ENCODE peak calls at places on chromosomes 1 and 21, in nine cellular contexts. T is M059J; Z is hepatic stellate cell; H is CD4-positive, alpha-beta T cell; E is AG04450; Y is psoas muscle; A is activated T-helper 2 cell treated with anti-CD3 and anti-CD28 coated beads, Interferon-gamma antibody, Interleukin-2, Interleukin-4, amounts not matched to agents 10 μg/mL and 5 μg/mL and 100 μg/mL, durations not matched to agents 14 hours and 24 hours and 36 hours; M is AG09319; L is activated naive CD4-positive, alpha-beta T cell. N is an unnamed sample.

GRCh38 chr1:217911908-217912307 is 280.8 kb downstream of the SPATA17 start:
- DNase-seq in A (no peak), T (no peak), L (no peak), Y (no peak), E (no peak), H (no peak), Z (no peak), M (no peak), N (no peak)

GRCh38 chr1:109773900-109774485 is 10.3 kb upstream of the EPS8L3 start:
- DNase-seq in L (no peak), Y (no peak), Z (no peak), M (no peak), H (no peak), T (no peak), A (no peak), E (no peak), N (no peak)

GRCh38 chr1:15381805-15382204 is 27.9 kb upstream of the EFHD2 start:
- DNase-seq in L (no peak), M (no peak), A (no peak), T (no peak), Z (no peak), H (no peak), Y (no peak), E (no peak), N (no peak)

GRCh38 chr1:35882945-35883680 is at the start of gene AGO1:
- DNase-seq in A (peak), T (peak), Y (peak), H (peak), L (peak), E (peak), M (peak), Z (peak), N (peak)

GRCh38 chr1:5742032-5742431 is 250.2 kb downstream of the NPHP4 start:
- DNase-seq in A (no peak), M (no peak), Z (no peak), T (no peak), L (no peak), H (no peak), Y (no peak), E (no peak), N (no peak)

GRCh38 chr21:41956926-41957729 is 3.3 kb upstream of the C2CD2 start:
- DNase-seq in A (no peak), T (peak), L (no peak), M (no peak), H (no peak), Z (peak), Y (no peak), E (peak), N (peak)

GRCh38 chr1:98884864-98885263 is 119.8 kb downstream of the PLPPR5 start:
- DNase-seq in T (no peak), E (no peak), Y (no peak), Z (no peak), L (no peak), A (no peak), H (no peak), M (no peak), N (no peak)

GRCh38 chr1:59414406-59415133 is 117.7 kb downstream of the FGGY start:
- DNase-seq in M (no peak), A (no peak), H (no peak), T (peak), E (no peak), Z (peak), Y (no peak), L (no peak), N (peak)

GRCh38 chr1:205488074-205488723 is 16.3 kb upstream of the CDK18 start:
- DNase-seq in M (peak), E (no peak), H (peak), T (peak), L (no peak), Y (no peak), Z (peak), A (no peak), N (peak)

GRCh38 chr1:156705321-156705917 is at the start of gene CRABP2:
- DNase-seq in T (no peak), L (no peak), A (no peak), H (peak), M (no peak), Z (no peak), Y (peak), E (no peak), N (no peak)

GRCh38 chr1:15345711-15346355 is 63.9 kb upstream of the EFHD2 start:
- DNase-seq in E (no peak), L (peak), H (peak), T (no peak), Y (peak), M (no peak), A (peak), Z (no peak), N (no peak)

GRCh38 chr1:202981939-202982338 is 14.9 kb upstream of the CYB5R1 start:
- DNase-seq in A (no peak), L (no peak), T (no peak), E (no peak), Y (no peak), Z (no peak), M (no peak), H (no peak), N (no peak)

GRCh38 chr1:36327421-36328087 is 4.1 kb upstream of the EVA1B start:
- DNase-seq in M (no peak), L (no peak), E (no peak), Y (no peak), A (no peak), T (peak), H (no peak), Z (peak), N (peak)

GRCh38 chr1:16208270-16208987 is 4.0 kb downstream of the ARHGEF19 start:
- DNase-seq in E (no peak), L (no peak), Y (no peak), M (no peak), T (peak), Z (no peak), H (no peak), A (no peak), N (peak)

GRCh38 chr1:109918077-109918606 is 7.5 kb downstream of the CSF1 start:
- DNase-seq in Y (no peak), E (no peak), T (no peak), H (no peak), M (no peak), A (no peak), L (no peak), Z (no peak), N (no peak)

GRCh38 chr1:204123376-204123775 is 28.5 kb downstream of the ETNK2 start:
- DNase-seq in A (no peak), E (no peak), Y (no peak), M (no peak), Z (peak), T (no peak), L (no peak), H (no peak), N (no peak)

GRCh38 chr1:65255088-65256050 is 54.0 kb upstream of the DNAJC6 start:
- DNase-seq in H (no peak), Y (no peak), E (no peak), M (no peak), T (no peak), L (no peak), Z (peak), A (no peak), N (no peak)

GRCh38 chr1:204207136-204207616 is 6.6 kb downstream of the GOLT1A start:
- DNase-seq in Z (peak), Y (peak), M (no peak), T (peak), E (no peak), A (peak), L (peak), H (peak), N (peak)

GRCh38 chr1:158311066-158311465 is 20.3 kb downstream of the CD1B start:
- DNase-seq in M (no peak), E (no peak), T (no peak), A (no peak), Z (no peak), Y (no peak), H (no peak), L (no peak), N (no peak)

GRCh38 chr1:206608108-206608698 is 4.1 kb downstream of the EIF2D start:
- DNase-seq in M (no peak), Y (no peak), Z (no peak), L (no peak), T (peak), A (peak), E (no peak), H (peak), N (peak)

GRCh38 chr1:216238844-216239243 is 184.4 kb downstream of the USH2A start:
- DNase-seq in Z (no peak), Y (no peak), E (no peak), T (no peak), M (no peak), H (no peak), L (no peak), A (no peak), N (no peak)

N was measured in HFFc6.